ENCODE peak calls at places on chromosomes 16 and 17, in five cellular contexts. One of them, this sample, is unnamed.

GRCh38 chr17:19456016-19456927 is 45.2 kb downstream of the RNF112 start:
- DNase-seq in IMR-90: no peak
- DNase-seq in mesenchymal stem cell: no peak
- DNase-seq in H1: no peak
- DNase-seq in H9: no peak
- DNase-seq in this sample: no peak

GRCh38 chr17:34163681-34164080 is 91.4 kb upstream of the CCL2 start:
- DNase-seq in IMR-90: peak; percentile 16
- DNase-seq in mesenchymal stem cell: no peak
- DNase-seq in H1: no peak
- DNase-seq in H9: peak; percentile 75
- DNase-seq in this sample: peak; percentile 9

GRCh38 chr17:30095507-30096244 is 20.9 kb upstream of the NSRP1 start:
- DNase-seq in IMR-90: peak; percentile 82
- DNase-seq in mesenchymal stem cell: peak; percentile 86
- DNase-seq in H1: no peak
- DNase-seq in H9: peak; percentile 41
- DNase-seq in this sample: peak; percentile 44

GRCh38 chr17:2433696-2434095 is 32.8 kb upstream of the MNT start:
- DNase-seq in IMR-90: peak; percentile 50
- DNase-seq in mesenchymal stem cell: no peak
- DNase-seq in H1: no peak
- DNase-seq in H9: no peak
- DNase-seq in this sample: no peak

GRCh38 chr16:10971560-10971961 is 27.2 kb downstream of the CLEC16A start:
- DNase-seq in IMR-90: peak; percentile 92
- DNase-seq in mesenchymal stem cell: peak; percentile 87
- DNase-seq in H1: no peak
- DNase-seq in H9: peak; percentile 72
- DNase-seq in this sample: peak; percentile 65

GRCh38 chr16:29912087-29912486 is 11.8 kb downstream of the ASPHD1 start:
- DNase-seq in IMR-90: no peak
- DNase-seq in mesenchymal stem cell: no peak
- DNase-seq in H1: no peak
- DNase-seq in H9: no peak
- DNase-seq in this sample: no peak

GRCh38 chr16:56491657-56492261 is 28.1 kb downstream of the BBS2 start:
- DNase-seq in IMR-90: no peak
- DNase-seq in mesenchymal stem cell: no peak
- DNase-seq in H1: no peak
- DNase-seq in H9: no peak
- DNase-seq in this sample: no peak

GRCh38 chr17:40459646-40460584 is 16.7 kb downstream of the IGFBP4 start:
- DNase-seq in IMR-90: no peak
- DNase-seq in mesenchymal stem cell: no peak
- DNase-seq in H1: no peak
- DNase-seq in H9: no peak
- DNase-seq in this sample: no peak

GRCh38 chr16:73011926-73012325 is 36.0 kb downstream of the ZFHX3 start:
- DNase-seq in IMR-90: no peak
- DNase-seq in mesenchymal stem cell: no peak
- DNase-seq in H1: no peak
- DNase-seq in H9: peak; percentile 49
- DNase-seq in this sample: no peak

GRCh38 chr16:1163567-1164055 is 10.7 kb downstream of the CACNA1H start:
- DNase-seq in IMR-90: peak; percentile 45
- DNase-seq in mesenchymal stem cell: peak; percentile 31
- DNase-seq in H1: no peak
- DNase-seq in H9: peak; percentile 59
- DNase-seq in this sample: no peak

GRCh38 chr17:8409966-8410881 is 12.6 kb upstream of the RNF222 start:
- DNase-seq in IMR-90: peak; percentile 82
- DNase-seq in mesenchymal stem cell: peak; percentile 86
- DNase-seq in H1: peak; percentile 82
- DNase-seq in H9: peak; percentile 95
- DNase-seq in this sample: peak; percentile 86

GRCh38 chr17:47199627-47200324 is 9.4 kb upstream of the MYL4 start:
- DNase-seq in IMR-90: no peak
- DNase-seq in mesenchymal stem cell: no peak
- DNase-seq in H1: no peak
- DNase-seq in H9: no peak
- DNase-seq in this sample: no peak

GRCh38 chr17:47066095-47066494 is 87.0 kb upstream of the RPRML start:
- DNase-seq in IMR-90: no peak
- DNase-seq in mesenchymal stem cell: peak; percentile 7
- DNase-seq in H1: no peak
- DNase-seq in H9: peak; percentile 60
- DNase-seq in this sample: no peak

GRCh38 chr17:41360291-41360995 is 9.2 kb downstream of the KRT33B start:
- DNase-seq in IMR-90: peak; percentile 59
- DNase-seq in mesenchymal stem cell: peak; percentile 26
- DNase-seq in H1: no peak
- DNase-seq in H9: no peak
- DNase-seq in this sample: no peak

GRCh38 chr17:34156741-34157589 is 98.1 kb upstream of the CCL2 start:
- DNase-seq in IMR-90: no peak
- DNase-seq in mesenchymal stem cell: no peak
- DNase-seq in H1: no peak
- DNase-seq in H9: no peak
- DNase-seq in this sample: peak; percentile 35

GRCh38 chr16:87380403-87380802 is 3.2 kb downstream of the FBXO31 start:
- DNase-seq in IMR-90: no peak
- DNase-seq in mesenchymal stem cell: no peak
- DNase-seq in H1: no peak
- DNase-seq in H9: no peak
- DNase-seq in this sample: no peak

GRCh38 chr17:44757045-44757917 is 1.5 kb upstream of the ADAM11 start:
- DNase-seq in IMR-90: no peak
- DNase-seq in mesenchymal stem cell: no peak
- DNase-seq in H1: no peak
- DNase-seq in H9: peak; percentile 27
- DNase-seq in this sample: no peak

GRCh38 chr16:28497861-28498599 is 3.6 kb downstream of the APOBR start:
- DNase-seq in IMR-90: no peak
- DNase-seq in mesenchymal stem cell: no peak
- DNase-seq in H1: no peak
- DNase-seq in H9: no peak
- DNase-seq in this sample: no peak

GRCh38 chr17:4208228-4208627 is 55.6 kb downstream of the ANKFY1 start:
- DNase-seq in IMR-90: peak; percentile 28
- DNase-seq in mesenchymal stem cell: no peak
- DNase-seq in H1: no peak
- DNase-seq in H9: peak; percentile 31
- DNase-seq in this sample: no peak

GRCh38 chr16:10918294-10919002 is 23.8 kb downstream of the DEXI start:
- DNase-seq in IMR-90: peak; percentile 92
- DNase-seq in mesenchymal stem cell: peak; percentile 89
- DNase-seq in H1: peak; percentile 91
- DNase-seq in H9: peak; percentile 94
- DNase-seq in this sample: peak; percentile 91

GRCh38 chr16:50763211-50763610 is 21.3 kb downstream of the CYLD start:
- DNase-seq in IMR-90: peak; percentile 37
- DNase-seq in mesenchymal stem cell: peak; percentile 28
- DNase-seq in H1: no peak
- DNase-seq in H9: no peak
- DNase-seq in this sample: no peak

GRCh38 chr16:24442631-24443030 is 96.7 kb upstream of the RBBP6 start:
- DNase-seq in IMR-90: no peak
- DNase-seq in mesenchymal stem cell: no peak
- DNase-seq in H1: no peak
- DNase-seq in H9: no peak
- DNase-seq in this sample: no peak

GRCh38 chr16:87845807-87846619 is 23.3 kb downstream of the SLC7A5 start:
- DNase-seq in IMR-90: no peak
- DNase-seq in mesenchymal stem cell: no peak
- DNase-seq in H1: no peak
- DNase-seq in H9: no peak
- DNase-seq in this sample: no peak

GRCh38 chr16:48194828-48195566 is 39.2 kb upstream of the ABCC12 start:
- DNase-seq in IMR-90: peak; percentile 56
- DNase-seq in mesenchymal stem cell: peak; percentile 29
- DNase-seq in H1: no peak
- DNase-seq in H9: no peak
- DNase-seq in this sample: no peak

GRCh38 chr17:3531266-3532101 is 26.1 kb downstream of the TRPV3 start:
- DNase-seq in IMR-90: no peak
- DNase-seq in mesenchymal stem cell: no peak
- DNase-seq in H1: no peak
- DNase-seq in H9: peak; percentile 26
- DNase-seq in this sample: no peak

GRCh38 chr16:58732545-58733247 is 1.4 kb downstream of the GOT2 start:
- DNase-seq in IMR-90: peak; percentile 42
- DNase-seq in mesenchymal stem cell: peak; percentile 33
- DNase-seq in H1: no peak
- DNase-seq in H9: no peak
- DNase-seq in this sample: no peak

GRCh38 chr17:79670537-79671386 is 59.9 kb upstream of the RBFOX3 start:
- DNase-seq in IMR-90: no peak
- DNase-seq in mesenchymal stem cell: no peak
- DNase-seq in H1: no peak
- DNase-seq in H9: no peak
- DNase-seq in this sample: no peak

GRCh38 chr16:65994305-65994704 is 372.2 kb upstream of the CDH5 start:
- DNase-seq in IMR-90: no peak
- DNase-seq in mesenchymal stem cell: no peak
- DNase-seq in H1: no peak
- DNase-seq in H9: no peak
- DNase-seq in this sample: no peak

GRCh38 chr16:5032748-5033167 is 977 bp downstream of the NAGPA start:
- DNase-seq in IMR-90: no peak
- DNase-seq in mesenchymal stem cell: no peak
- DNase-seq in H1: no peak
- DNase-seq in H9: no peak
- DNase-seq in this sample: no peak

GRCh38 chr17:77280304-77280910 is 139.6 kb downstream of the SEC14L1 start:
- DNase-seq in IMR-90: peak; percentile 84
- DNase-seq in mesenchymal stem cell: peak; percentile 77
- DNase-seq in H1: no peak
- DNase-seq in H9: peak; percentile 66
- DNase-seq in this sample: no peak

GRCh38 chr17:77282524-77283515 is 142.1 kb downstream of the SEC14L1 start:
- DNase-seq in IMR-90: peak; percentile 43
- DNase-seq in mesenchymal stem cell: peak; percentile 26
- DNase-seq in H1: no peak
- DNase-seq in H9: peak; percentile 70
- DNase-seq in this sample: no peak

GRCh38 chr17:77281904-77282367 is 141.2 kb downstream of the SEC14L1 start:
- DNase-seq in IMR-90: no peak
- DNase-seq in mesenchymal stem cell: peak; percentile 21
- DNase-seq in H1: no peak
- DNase-seq in H9: no peak
- DNase-seq in this sample: no peak

GRCh38 chr17:77279448-77280303 is 138.9 kb downstream of the SEC14L1 start:
- DNase-seq in IMR-90: peak; percentile 23
- DNase-seq in mesenchymal stem cell: peak; percentile 16
- DNase-seq in H1: no peak
- DNase-seq in H9: peak; percentile 67
- DNase-seq in this sample: no peak

GRCh38 chr17:77281024-77281903 is 140.5 kb downstream of the SEC14L1 start:
- DNase-seq in IMR-90: peak; percentile 29
- DNase-seq in mesenchymal stem cell: peak; percentile 53
- DNase-seq in H1: no peak
- DNase-seq in H9: peak; percentile 87
- DNase-seq in this sample: peak; percentile 60
- H2BK15ac ChIP-seq in IMR-90: peak overlapping the region; percentile 80
- H2BK15ac ChIP-seq in mesenchymal stem cell: peak overlapping the region; percentile 90
- H2BK15ac ChIP-seq in H1: peak overlapping the region; percentile 18
- H2BK15ac ChIP-seq in H9: no peak overlapping the region
- H2BK15ac ChIP-seq in this sample: peak overlapping the region; percentile 45

GRCh38 chr16:17850626-17851265 is 380.0 kb upstream of the XYLT1 start:
- DNase-seq in IMR-90: no peak
- DNase-seq in mesenchymal stem cell: no peak
- DNase-seq in H1: no peak
- DNase-seq in H9: no peak
- DNase-seq in this sample: no peak
- H3K14ac ChIP-seq in IMR-90: no peak overlapping the region
- H3K14ac ChIP-seq in mesenchymal stem cell: no peak overlapping the region
- H3K14ac ChIP-seq in H1: no peak overlapping the region
- H3K14ac ChIP-seq in H9: no peak overlapping the region
- H3K14ac ChIP-seq in this sample: no peak overlapping the region

DNA sequence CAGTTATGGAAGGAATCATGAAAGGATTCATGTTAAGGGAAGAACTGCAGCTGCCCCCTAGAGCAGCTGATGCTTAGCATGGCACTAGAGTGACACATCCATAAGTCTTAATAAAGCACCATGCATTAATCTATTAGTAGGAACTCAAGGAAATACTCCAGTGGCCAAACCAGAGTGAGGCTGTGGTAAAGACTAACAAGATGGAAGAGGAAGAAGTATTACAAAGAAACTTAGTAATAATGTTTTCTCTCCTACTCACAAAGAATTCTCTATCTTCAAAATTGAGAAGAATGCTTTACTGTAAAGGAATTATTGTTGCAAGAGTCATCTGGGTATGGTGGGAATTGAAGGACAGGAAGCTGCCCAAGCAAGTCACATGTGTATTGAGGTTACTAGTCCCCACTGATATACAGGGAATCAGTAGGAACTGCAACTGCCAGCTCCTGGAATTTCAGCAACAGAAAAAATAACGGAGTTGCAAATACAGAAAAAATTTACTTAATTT is 29.9 kb upstream of the TOM1L1 start:
- DNase-seq in IMR-90: no peak
- DNase-seq in mesenchymal stem cell: no peak
- DNase-seq in H1: no peak
- DNase-seq in H9: no peak
- DNase-seq in this sample: no peak
- H2BK15ac ChIP-seq in IMR-90: no peak overlapping the region
- H2BK15ac ChIP-seq in mesenchymal stem cell: no peak overlapping the region
- H2BK15ac ChIP-seq in H1: no peak overlapping the region
- H2BK15ac ChIP-seq in H9: no peak overlapping the region
- H2BK15ac ChIP-seq in this sample: no peak overlapping the region

DNA sequence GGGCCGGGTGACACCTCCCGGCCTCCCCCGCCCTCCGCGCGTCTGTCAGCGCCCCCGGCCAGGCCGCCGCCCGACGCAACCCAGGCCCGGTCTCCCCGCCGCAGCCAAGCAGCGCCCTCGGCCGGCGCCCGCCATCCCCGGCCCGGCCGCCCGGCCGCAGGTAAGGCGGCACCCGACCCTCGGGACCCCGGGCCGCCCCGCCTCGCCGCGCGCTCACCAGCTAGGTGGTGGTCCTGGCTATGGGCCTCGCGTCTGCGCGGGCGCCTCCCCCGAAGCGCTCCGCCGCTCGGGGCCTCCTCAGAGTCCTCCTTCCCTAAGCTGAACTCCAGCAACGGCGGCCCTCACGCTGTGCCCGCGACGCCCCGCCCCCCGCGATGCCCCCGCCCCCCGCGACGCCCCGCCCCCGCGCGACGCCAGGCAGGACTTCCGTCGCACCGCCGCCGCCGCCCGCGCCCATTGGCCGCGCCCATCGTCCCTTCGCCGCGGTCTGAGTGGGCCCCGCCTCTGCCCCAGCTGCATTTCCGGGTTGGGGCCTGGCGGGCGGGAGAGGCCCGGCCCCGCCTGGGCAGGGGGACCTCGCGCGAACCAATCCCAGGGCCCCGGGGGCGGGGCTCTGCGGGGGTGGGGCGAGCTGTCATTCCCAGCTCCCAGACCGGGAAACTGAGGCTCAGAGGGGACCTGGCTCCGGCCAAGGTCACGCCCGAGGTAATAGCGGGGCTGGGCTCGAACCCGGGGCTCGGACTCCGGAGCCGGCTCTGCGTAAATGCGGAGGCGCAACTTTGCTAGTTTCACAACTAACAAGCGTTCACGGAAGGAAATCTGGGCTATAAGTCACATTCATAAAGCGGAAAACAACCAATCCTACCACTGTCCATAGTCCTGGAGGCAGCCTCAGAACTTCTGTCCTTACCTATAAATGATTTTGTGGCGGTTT is 9.0 kb upstream of the KCTD5 start:
- DNase-seq in IMR-90: peak; percentile 87
- DNase-seq in mesenchymal stem cell: peak; percentile 94
- DNase-seq in H1: peak; percentile 71
- DNase-seq in H9: peak; percentile 97
- DNase-seq in this sample: peak; percentile 90
- H3K14ac ChIP-seq in IMR-90: no peak overlapping the region
- H3K14ac ChIP-seq in mesenchymal stem cell: peak overlapping the region; percentile 45
- H3K14ac ChIP-seq in H1: no peak overlapping the region
- H3K14ac ChIP-seq in H9: no peak overlapping the region
- H3K14ac ChIP-seq in this sample: peak overlapping the region; percentile 82

This sample was measured in neuronal stem cell.